ENCODE peak calls at places on chromosomes 11 and 22, in six cellular contexts. L is epithelial cell of esophagus; Z is cardiac fibroblast; X is T-helper 1 cell; D is central memory CD4-positive, alpha-beta T cell; O is RKO. Q is an unnamed sample.

GRCh38 chr11:71488968-71489265 is 35.9 kb downstream of the NADSYN1 start:
- DNase-seq in L (no peak), X (no peak), O (no peak), Z (no peak), D (no peak), Q (no peak)

GRCh38 chr22:41521166-41521565 is 23.1 kb downstream of the POLR3H start:
- DNase-seq in D (no peak), L (no peak), O (no peak), Z (no peak), X (no peak), Q (no peak)

GRCh38 chr11:22634897-22635629 is 9.4 kb upstream of the FANCF start:
- DNase-seq in D (no peak), L (peak; percentile 36), O (peak; percentile 12), X (no peak), Z (peak; percentile 53), Q (no peak)

GRCh38 chr11:95111923-95112540 is 22.4 kb downstream of the ENDOD1 start:
- DNase-seq in X (no peak), D (no peak), Z (no peak), L (peak; percentile 63), O (no peak), Q (no peak)

GRCh38 chr11:74024630-74025029 is 15.7 kb upstream of the UCP3 start:
- DNase-seq in D (no peak), X (peak; percentile 82), L (peak; percentile 75), Z (peak; percentile 94), O (no peak), Q (no peak)

GRCh38 chr22:30763815-30764686 is 69.4 kb downstream of the OSBP2 start:
- DNase-seq in X (peak; percentile 66), O (peak; percentile 70), L (peak; percentile 96), Z (peak; percentile 91), D (peak; percentile 53), Q (peak; percentile 61)

GRCh38 chr11:83219095-83219494 is 25.6 kb downstream of the ANKRD42 start:
- DNase-seq in L (no peak), Z (no peak), X (no peak), O (no peak), D (no peak), Q (no peak)

GRCh38 chr11:111729441-111729840 is 36.7 kb downstream of the PPP2R1B start:
- DNase-seq in D (no peak), Z (no peak), L (no peak), O (no peak), X (no peak), Q (no peak)

Q was measured in iPS DF 19.7.